ENCODE peak calls at places on chromosomes 12 and 14, in four cellular contexts. H, R, F and S are unnamed samples.

GRCh38 chr14:94545131-94545841 is 16.0 kb upstream of the SERPINA4 start:
- DNase-seq in R (no peak), F (peak; percentile 30), H (no peak), S (no peak)

GRCh38 chr12:118070650-118071049 is 9.7 kb upstream of the WSB2 start:
- DNase-seq in F (no peak), R (no peak), H (no peak), S (no peak)

GRCh38 chr12:95624544-95624943 is 73.3 kb upstream of the USP44 start:
- DNase-seq in F (no peak), H (no peak), R (no peak), S (no peak)

GRCh38 chr12:59067068-59067467 is 146.8 kb upstream of the LRIG3 start:
- DNase-seq in H (peak; percentile 69), R (peak; percentile 68), F (no peak), S (peak; percentile 62)

GRCh38 chr12:52175411-52176350 is 16.1 kb downstream of the KRT80 start:
- DNase-seq in F (no peak), H (peak; percentile 67), R (no peak), S (no peak)

GRCh38 chr12:75756112-75756511 is 244.7 kb upstream of the KRR1 start:
- DNase-seq in R (no peak), F (no peak), H (no peak), S (no peak)

GRCh38 chr12:69527506-69528272 is 57.5 kb downstream of the FRS2 start:
- DNase-seq in F (no peak), H (no peak), R (peak; percentile 77), S (no peak)

GRCh38 chr14:23544511-23545447 is 6.8 kb downstream of the ZFHX2 start:
- DNase-seq in H (peak; percentile 95), R (no peak), F (peak; percentile 52), S (no peak)

GRCh38 chr12:53231859-53232640 is at the start of gene RARG:
- DNase-seq in R (peak; percentile 88), H (no peak), F (peak; percentile 62), S (peak; percentile 76)

GRCh38 chr14:63735720-63736119 is 7.9 kb upstream of the SGPP1 start:
- DNase-seq in F (no peak), H (no peak), R (no peak), S (no peak)

GRCh38 chr14:49220492-49220891 is 365.7 kb downstream of the RPS29 start:
- DNase-seq in F (no peak), H (no peak), R (no peak), S (no peak)

GRCh38 chr12:64682572-64683277 is 72.4 kb downstream of the RASSF3 start:
- DNase-seq in F (no peak), H (peak; percentile 56), R (no peak), S (peak; percentile 52)

GRCh38 chr14:51595831-51596472 is 55.8 kb upstream of the FRMD6 start:
- DNase-seq in H (no peak), F (no peak), R (no peak), S (no peak)

GRCh38 chr14:61258985-61259384 is 22.2 kb downstream of the TMEM30B start:
- DNase-seq in F (no peak), H (no peak), R (peak; percentile 58), S (peak; percentile 12)

GRCh38 chr14:42869681-42870080 is 1263.0 kb downstream of the LRFN5 start:
- DNase-seq in F (no peak), H (no peak), R (no peak), S (no peak)

GRCh38 chr14:96126339-96126770 is 78.3 kb upstream of the BDKRB2 start:
- DNase-seq in H (no peak), F (no peak), R (no peak), S (no peak)

GRCh38 chr12:62006076-62006732 is 254.0 kb upstream of the USP15 start:
- DNase-seq in R (peak; percentile 78), H (no peak), F (no peak), S (peak; percentile 47)

GRCh38 chr12:79422060-79422812 is 268.5 kb downstream of the PAWR start:
- DNase-seq in F (no peak), H (no peak), R (peak; percentile 71), S (peak; percentile 14)

GRCh38 chr12:124518051-124518932 is 49.1 kb downstream of the NCOR2 start:
- DNase-seq in H (peak; percentile 98), R (peak; percentile 99), F (peak; percentile 91), S (peak; percentile 97)

GRCh38 chr14:105228562-105228961 is 19.8 kb upstream of the BTBD6 start:
- DNase-seq in H (no peak), R (no peak), F (no peak), S (no peak)

GRCh38 chr12:30610718-30611117 is 85.0 kb downstream of the IPO8 start:
- DNase-seq in F (no peak), R (no peak), H (no peak), S (no peak)

GRCh38 chr12:2198088-2198501 is 145.3 kb downstream of the CACNA1C start:
- DNase-seq in H (no peak), R (peak; percentile 74), F (no peak), S (peak; percentile 73)

GRCh38 chr12:113873741-113874140 is 92.4 kb downstream of the RBM19 start:
- DNase-seq in H (no peak), R (no peak), F (no peak), S (no peak)

GRCh38 chr14:52179151-52179790 is 88.2 kb upstream of the PTGDR start:
- DNase-seq in R (no peak), H (no peak), F (no peak), S (no peak)

GRCh38 chr12:89709994-89710872 is 1.6 kb upstream of the ATP2B1 start:
- DNase-seq in F (no peak), R (peak; percentile 69), H (peak; percentile 77), S (peak; percentile 16)

GRCh38 chr12:84508943-84509342 is 403.7 kb downstream of the SLC6A15 start:
- DNase-seq in H (no peak), R (no peak), F (no peak), S (peak; percentile 45)

GRCh38 chr12:8603858-8604257 is 8.8 kb downstream of the AICDA start:
- DNase-seq in H (no peak), R (no peak), F (no peak), S (no peak)

GRCh38 chr12:43109626-43110345 is 442.2 kb downstream of the ADAMTS20 start:
- DNase-seq in R (no peak), H (no peak), F (no peak), S (no peak)

GRCh38 chr12:89334770-89335169 is 17.5 kb downstream of the DUSP6 start:
- DNase-seq in F (no peak), R (peak; percentile 41), H (no peak), S (no peak)

GRCh38 chr14:54191846-54192245 is 205.0 kb upstream of the CDKN3 start:
- DNase-seq in R (no peak), F (no peak), H (no peak), S (no peak)

GRCh38 chr12:29051221-29051620 is 97.9 kb upstream of the FAR2 start:
- DNase-seq in R (no peak), F (no peak), H (no peak), S (no peak)

GRCh38 chr12:95884998-95885397 is 26.2 kb downstream of the SNRPF start:
- DNase-seq in H (no peak), F (no peak), R (no peak), S (no peak)